ENCODE peak calls at places on chromosomes 3 and 15, in four cellular contexts. One of them, this sample, is unnamed.

GRCh38 chr3:159082514-159082913 is 280.7 kb downstream of the MFSD1 start:
- DNase-seq in H1: no peak
- DNase-seq in GM12878: no peak
- DNase-seq in HepG2: no peak
- DNase-seq in this sample: no peak

GRCh38 chr15:44910981-44911625 is 45.4 kb upstream of the TERB2 start:
- DNase-seq in HepG2: no peak
- DNase-seq in H1: no peak
- DNase-seq in GM12878: no peak
- DNase-seq in this sample: no peak

GRCh38 chr3:114231616-114232015 is 5.8 kb downstream of the ZNF80 start:
- DNase-seq in HepG2: no peak
- DNase-seq in GM12878: no peak
- DNase-seq in H1: no peak
- DNase-seq in this sample: no peak

GRCh38 chr3:116139607-116140006 is 305.7 kb downstream of the LSAMP start:
- DNase-seq in H1: no peak
- DNase-seq in GM12878: no peak
- DNase-seq in HepG2: no peak
- DNase-seq in this sample: no peak

GRCh38 chr3:64316971-64317370 is 91.7 kb upstream of the PRICKLE2 start:
- DNase-seq in H1: no peak
- DNase-seq in HepG2: no peak
- DNase-seq in GM12878: no peak
- DNase-seq in this sample: no peak

GRCh38 chr15:95919460-95919859 is 411.0 kb upstream of the NR2F2 start:
- DNase-seq in HepG2: no peak
- DNase-seq in GM12878: no peak
- DNase-seq in H1: no peak
- DNase-seq in this sample: no peak

GRCh38 chr15:70100495-70101331 is 3.0 kb upstream of the TLE3 start:
- DNase-seq in GM12878: no peak
- DNase-seq in HepG2: peak; percentile 12
- DNase-seq in H1: no peak
- DNase-seq in this sample: no peak

GRCh38 chr3:178671261-178672191 is 135.3 kb downstream of the KCNMB2 start:
- DNase-seq in H1: no peak
- DNase-seq in HepG2: no peak
- DNase-seq in GM12878: no peak
- DNase-seq in this sample: no peak

GRCh38 chr3:33704891-33705290 is 13.2 kb downstream of the CLASP2 start:
- DNase-seq in HepG2: no peak
- DNase-seq in GM12878: no peak
- DNase-seq in H1: no peak
- DNase-seq in this sample: no peak

GRCh38 chr3:183098538-183099025 is 714 bp downstream of the MCCC1 start:
- DNase-seq in GM12878: no peak
- DNase-seq in HepG2: no peak
- DNase-seq in H1: no peak
- DNase-seq in this sample: no peak

GRCh38 chr15:68638953-68639500 is 60.2 kb downstream of the CORO2B start:
- DNase-seq in GM12878: no peak
- DNase-seq in HepG2: no peak
- DNase-seq in H1: no peak
- DNase-seq in this sample: no peak

GRCh38 chr3:157786216-157786615 is 283.0 kb upstream of the VEPH1 start:
- DNase-seq in HepG2: no peak
- DNase-seq in GM12878: no peak
- DNase-seq in H1: no peak
- DNase-seq in this sample: no peak

DNA sequence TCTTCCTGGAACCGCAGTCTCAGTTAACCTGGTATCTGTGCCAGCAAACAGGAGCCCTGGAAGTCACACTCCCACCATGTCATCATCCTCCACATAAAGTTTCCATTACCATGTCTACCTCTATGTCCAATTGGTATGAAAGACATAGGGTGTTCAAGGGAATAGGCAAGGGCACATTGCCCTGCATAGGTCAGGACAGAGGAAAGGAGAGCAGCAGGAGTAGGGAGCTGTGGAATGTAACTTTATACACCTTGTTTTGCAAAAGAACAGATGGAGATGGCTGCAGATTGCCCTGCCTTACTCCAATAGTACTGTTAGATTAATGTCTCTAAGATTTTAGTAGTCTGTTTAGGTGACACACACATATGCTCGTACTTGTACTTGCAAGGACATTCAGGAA is 1056.4 kb downstream of the NTRK3 start:
- DNase-seq in HepG2: no peak
- DNase-seq in GM12878: no peak
- DNase-seq in H1: no peak
- DNase-seq in this sample: no peak
- TF ChIP-seq SUZ12 in HepG2: no peak
- TF ChIP-seq SUZ12 in GM12878: no peak
- TF ChIP-seq SUZ12 in H1: no peak
- TF ChIP-seq SUZ12 in this sample: no peak

GRCh38 chr15:31606942-31607497 is 280.4 kb downstream of the KLF13 start:
- DNase-seq in HepG2: no peak
- DNase-seq in H1: no peak
- DNase-seq in GM12878: no peak
- DNase-seq in this sample: no peak

GRCh38 chr15:31607656-31608055 is 281.0 kb downstream of the KLF13 start:
- DNase-seq in HepG2: no peak
- DNase-seq in H1: no peak
- DNase-seq in GM12878: no peak
- DNase-seq in this sample: no peak

GRCh38 chr15:31605467-31605931 is 278.9 kb downstream of the KLF13 start:
- DNase-seq in H1: peak; percentile 74
- DNase-seq in GM12878: no peak
- DNase-seq in HepG2: no peak
- DNase-seq in this sample: no peak

GRCh38 chr15:31609243-31609642 is 282.6 kb downstream of the KLF13 start:
- DNase-seq in H1: no peak
- DNase-seq in GM12878: no peak
- DNase-seq in HepG2: no peak
- DNase-seq in this sample: no peak

DNA sequence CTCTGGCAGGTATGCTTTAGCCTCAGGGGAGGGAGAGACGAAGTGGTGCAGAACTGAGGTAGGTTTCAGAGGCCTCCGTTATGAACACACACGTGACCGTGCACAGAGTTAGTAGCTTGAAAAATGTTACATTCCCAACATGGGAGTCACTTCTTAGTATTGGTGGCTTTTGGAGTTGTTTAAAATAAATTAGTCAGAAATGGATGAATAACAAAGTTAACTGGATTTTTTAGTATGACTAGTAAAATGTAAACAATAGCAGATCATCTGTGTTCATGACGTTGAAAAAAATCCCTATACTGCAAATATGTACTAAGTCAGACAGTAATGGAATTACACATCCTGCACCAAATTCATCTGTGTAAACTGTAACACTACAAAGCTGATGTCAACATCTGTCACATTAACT is 279.6 kb downstream of the KLF13 start:
- DNase-seq in H1: no peak
- DNase-seq in GM12878: no peak
- DNase-seq in HepG2: no peak
- DNase-seq in this sample: no peak
- TF ChIP-seq ZNF274 in H1: no peak
- TF ChIP-seq ZNF274 in GM12878: no peak
- TF ChIP-seq ZNF274 in HepG2: no peak
- TF ChIP-seq ZNF274 in this sample: no peak

GRCh38 chr3:52528596-52529375 is 4.9 kb downstream of the NT5DC2 start:
- DNase-seq in HepG2: no peak
- DNase-seq in H1: no peak
- DNase-seq in GM12878: no peak
- DNase-seq in this sample: no peak
- H3K4me1 ChIP-seq in HepG2: peaks cover 40% of the 10 kb centered on the region
- H3K4me1 ChIP-seq in H1: peaks cover 9% of the 10 kb centered on the region
- H3K4me1 ChIP-seq in GM12878: peaks cover 6% of the 10 kb centered on the region
- H3K4me1 ChIP-seq in this sample: peaks cover 22% of the 10 kb centered on the region

GRCh38 chr3:188797045-188797444 is 374.7 kb upstream of the TPRG1 start:
- DNase-seq in H1: no peak
- DNase-seq in GM12878: no peak
- DNase-seq in HepG2: no peak
- DNase-seq in this sample: no peak
- TF ChIP-seq SUZ12 in H1: no peak
- TF ChIP-seq SUZ12 in GM12878: no peak
- TF ChIP-seq SUZ12 in HepG2: no peak
- TF ChIP-seq SUZ12 in this sample: no peak

DNA sequence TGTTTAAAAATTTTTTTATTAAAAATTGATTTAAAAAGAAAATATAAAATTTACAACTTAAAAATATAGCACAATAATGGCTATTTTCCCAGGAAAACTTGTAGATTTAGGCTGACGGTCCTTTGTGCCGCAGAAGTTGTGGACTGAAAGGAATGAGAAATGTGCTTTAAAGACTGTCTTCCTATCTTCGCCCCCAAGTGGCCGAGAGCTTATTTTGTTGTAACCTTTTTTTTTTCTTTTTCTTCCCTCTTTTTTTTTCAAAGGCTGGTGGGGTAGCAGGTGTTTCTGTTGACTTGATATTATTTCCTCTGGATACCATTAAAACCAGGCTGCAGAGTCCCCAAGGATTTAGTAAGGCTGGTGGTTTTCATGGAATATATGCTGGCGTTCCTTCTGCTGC is 15.5 kb downstream of the SLC25A26 start:
- DNase-seq in GM12878: no peak
- DNase-seq in H1: no peak
- DNase-seq in HepG2: peak; percentile 17
- DNase-seq in this sample: peak; percentile 43
- TF ChIP-seq ZNF274 in GM12878: no peak
- TF ChIP-seq ZNF274 in H1: no peak
- TF ChIP-seq ZNF274 in HepG2: no peak
- TF ChIP-seq ZNF274 in this sample: no peak

GRCh38 chr15:74870496-74871213 is 2.5 kb downstream of the SCAMP2 start:
- DNase-seq in GM12878: no peak
- DNase-seq in HepG2: no peak
- DNase-seq in H1: no peak
- DNase-seq in this sample: peak; percentile 33
- H3K4me1 ChIP-seq in GM12878: peaks cover 40% of the 10 kb centered on the region
- H3K4me1 ChIP-seq in HepG2: peaks cover 73% of the 10 kb centered on the region
- H3K4me1 ChIP-seq in H1: peaks cover 3% of the 10 kb centered on the region
- H3K4me1 ChIP-seq in this sample: peaks cover 2% of the 10 kb centered on the region

DNA sequence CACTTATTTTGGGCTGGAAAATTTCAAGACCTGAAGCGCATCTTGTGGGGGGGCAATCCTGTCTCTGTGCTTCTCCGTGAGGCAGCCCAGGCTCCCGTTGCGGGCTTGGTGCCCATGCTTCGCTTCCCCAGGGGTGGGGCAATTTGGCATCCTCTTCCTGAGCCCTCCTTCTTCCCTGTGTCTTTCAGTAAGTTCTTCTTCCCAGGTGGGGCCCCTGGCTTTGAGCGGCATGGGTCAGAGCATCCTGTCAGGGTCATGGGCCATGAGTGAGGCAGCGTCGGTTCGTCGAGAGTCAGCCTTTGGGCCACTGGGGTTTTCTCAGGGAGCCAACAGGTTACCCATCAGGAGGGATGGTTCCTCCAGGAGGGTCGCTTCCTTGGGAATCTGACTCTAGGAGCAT is 200.7 kb downstream of the UBE3A start:
- DNase-seq in HepG2: no peak
- DNase-seq in H1: no peak
- DNase-seq in GM12878: no peak
- DNase-seq in this sample: no peak
- TF ChIP-seq SUZ12 in HepG2: no peak
- TF ChIP-seq SUZ12 in H1: no peak
- TF ChIP-seq SUZ12 in GM12878: no peak
- TF ChIP-seq SUZ12 in this sample: no peak